ENCODE peak calls at places on chromosomes 5 and 9, in four cellular contexts. D is mucosa of descending colon; K is H7; Y is stimulated activated CD4-positive, alpha-beta T cell treated with anti-CD3 and anti-CD28 coated beads, Interleukin-1b, Interleukin-23, amount 100 ng/mL, for 24 hours. R is an unnamed sample.

GRCh38 chr5:146797683-146798082 is 80.9 kb downstream of the PPP2R2B start:
- DNase-seq in D (no peak), K (no peak), Y (no peak), R (no peak)

GRCh38 chr5:131357739-131358561 is 94.1 kb downstream of the CDC42SE2 start:
- DNase-seq in D (no peak), K (no peak), Y (no peak), R (no peak)

GRCh38 chr5:100772548-100772947 is 130.5 kb downstream of the ST8SIA4 start:
- DNase-seq in D (no peak), K (peak; percentile 10), Y (no peak), R (no peak)

GRCh38 chr9:132114102-132114707 is 34.5 kb upstream of the MED27 start:
- DNase-seq in D (peak; percentile 75), K (peak; percentile 89), Y (no peak), R (no peak)

GRCh38 chr5:61575103-61575502 is 243.0 kb downstream of the ZSWIM6 start:
- DNase-seq in D (no peak), K (no peak), Y (no peak), R (no peak)

GRCh38 chr9:127694890-127695735 is 11.7 kb upstream of the CFAP157 start:
- DNase-seq in D (no peak), K (no peak), Y (no peak), R (no peak)

GRCh38 chr9:92671323-92671722 is 1.4 kb upstream of the IPPK start:
- DNase-seq in D (no peak), K (no peak), Y (no peak), R (no peak)

GRCh38 chr5:104942735-104943134 is 1380.1 kb upstream of the NUDT12 start:
- DNase-seq in D (no peak), K (no peak), Y (no peak), R (no peak)

R was measured in C1 segment of cervical spinal cord.